ENCODE peak calls at places on chromosomes 16 and 17, in seven cellular contexts. One of them, this sample, is unnamed.

GRCh38 chr16:138049-138417 is 440 bp downstream of the NPRL3 start:
- DNase-seq in NCI-H1417: peak
- DNase-seq in GF-D8: no peak
- DNase-seq in hepatocyte: peak
- DNase-seq in GM13977: peak
- DNase-seq in trophoblast cell: peak
- DNase-seq in DMS79 treated with DMSO at 0.1 percent for 48 hours: peak
- DNase-seq in this sample: no peak

GRCh38 chr17:61410555-61411089 is 11.0 kb downstream of the TBX2 start:
- DNase-seq in NCI-H1417: no peak
- DNase-seq in GF-D8: no peak
- DNase-seq in hepatocyte: peak
- DNase-seq in GM13977: peak
- DNase-seq in trophoblast cell: peak
- DNase-seq in DMS79 treated with DMSO at 0.1 percent for 48 hours: no peak
- DNase-seq in this sample: peak

GRCh38 chr16:11391576-11391975 is 46.3 kb downstream of the RMI2 start:
- DNase-seq in NCI-H1417: peak
- DNase-seq in GF-D8: no peak
- DNase-seq in hepatocyte: peak
- DNase-seq in GM13977: peak
- DNase-seq in trophoblast cell: peak
- DNase-seq in DMS79 treated with DMSO at 0.1 percent for 48 hours: peak
- DNase-seq in this sample: no peak

GRCh38 chr17:44348234-44348987 is 3.3 kb downstream of the GRN start:
- DNase-seq in NCI-H1417: no peak
- DNase-seq in GF-D8: peak
- DNase-seq in hepatocyte: no peak
- DNase-seq in GM13977: peak
- DNase-seq in trophoblast cell: peak
- DNase-seq in DMS79 treated with DMSO at 0.1 percent for 48 hours: no peak
- DNase-seq in this sample: no peak

GRCh38 chr17:59001158-59001814 is 105.4 kb downstream of the TRIM37 start:
- DNase-seq in NCI-H1417: no peak
- DNase-seq in GF-D8: peak
- DNase-seq in hepatocyte: peak
- DNase-seq in GM13977: peak
- DNase-seq in trophoblast cell: peak
- DNase-seq in DMS79 treated with DMSO at 0.1 percent for 48 hours: no peak
- DNase-seq in this sample: peak

GRCh38 chr16:47072158-47072557 is 71.6 kb downstream of the NETO2 start:
- DNase-seq in NCI-H1417: no peak
- DNase-seq in GF-D8: no peak
- DNase-seq in hepatocyte: no peak
- DNase-seq in GM13977: no peak
- DNase-seq in trophoblast cell: no peak
- DNase-seq in DMS79 treated with DMSO at 0.1 percent for 48 hours: no peak
- DNase-seq in this sample: no peak

GRCh38 chr16:86444274-86445060 is 65.9 kb upstream of the FOXF1 start:
- DNase-seq in NCI-H1417: no peak
- DNase-seq in GF-D8: no peak
- DNase-seq in hepatocyte: peak
- DNase-seq in GM13977: no peak
- DNase-seq in trophoblast cell: no peak
- DNase-seq in DMS79 treated with DMSO at 0.1 percent for 48 hours: no peak
- DNase-seq in this sample: no peak

GRCh38 chr17:28871056-28871579 is 16.3 kb downstream of the ERAL1 start:
- DNase-seq in NCI-H1417: no peak
- DNase-seq in GF-D8: no peak
- DNase-seq in hepatocyte: no peak
- DNase-seq in GM13977: peak
- DNase-seq in trophoblast cell: no peak
- DNase-seq in DMS79 treated with DMSO at 0.1 percent for 48 hours: no peak
- DNase-seq in this sample: no peak

GRCh38 chr17:48600244-48601098 is 4.3 kb downstream of the HOXB6 start:
- DNase-seq in NCI-H1417: no peak
- DNase-seq in GF-D8: no peak
- DNase-seq in hepatocyte: peak
- DNase-seq in GM13977: no peak
- DNase-seq in trophoblast cell: no peak
- DNase-seq in DMS79 treated with DMSO at 0.1 percent for 48 hours: no peak
- DNase-seq in this sample: no peak

GRCh38 chr16:47854737-47855136 is 301.1 kb downstream of the ABCC12 start:
- DNase-seq in NCI-H1417: no peak
- DNase-seq in GF-D8: no peak
- DNase-seq in hepatocyte: no peak
- DNase-seq in GM13977: no peak
- DNase-seq in trophoblast cell: no peak
- DNase-seq in DMS79 treated with DMSO at 0.1 percent for 48 hours: no peak
- DNase-seq in this sample: no peak

GRCh38 chr16:68445458-68445857 is 2.9 kb downstream of the SMPD3 start:
- DNase-seq in NCI-H1417: peak
- DNase-seq in GF-D8: peak
- DNase-seq in hepatocyte: no peak
- DNase-seq in GM13977: peak
- DNase-seq in trophoblast cell: peak
- DNase-seq in DMS79 treated with DMSO at 0.1 percent for 48 hours: peak
- DNase-seq in this sample: peak

GRCh38 chr16:58488531-58488930 is 11.4 kb upstream of the NDRG4 start:
- DNase-seq in NCI-H1417: no peak
- DNase-seq in GF-D8: no peak
- DNase-seq in hepatocyte: no peak
- DNase-seq in GM13977: no peak
- DNase-seq in trophoblast cell: no peak
- DNase-seq in DMS79 treated with DMSO at 0.1 percent for 48 hours: no peak
- DNase-seq in this sample: no peak

GRCh38 chr16:13767215-13767614 is 152.7 kb upstream of the ERCC4 start:
- DNase-seq in NCI-H1417: no peak
- DNase-seq in GF-D8: no peak
- DNase-seq in hepatocyte: peak
- DNase-seq in GM13977: no peak
- DNase-seq in trophoblast cell: no peak
- DNase-seq in DMS79 treated with DMSO at 0.1 percent for 48 hours: peak
- DNase-seq in this sample: no peak

GRCh38 chr17:7043544-7044268 is at the start of gene SLC16A11:
- DNase-seq in NCI-H1417: peak
- DNase-seq in GF-D8: no peak
- DNase-seq in hepatocyte: peak
- DNase-seq in GM13977: peak
- DNase-seq in trophoblast cell: no peak
- DNase-seq in DMS79 treated with DMSO at 0.1 percent for 48 hours: peak
- DNase-seq in this sample: no peak

GRCh38 chr17:64007838-64008282 is 9.7 kb downstream of the PRR29 start:
- DNase-seq in NCI-H1417: no peak
- DNase-seq in GF-D8: no peak
- DNase-seq in hepatocyte: no peak
- DNase-seq in GM13977: no peak
- DNase-seq in trophoblast cell: no peak
- DNase-seq in DMS79 treated with DMSO at 0.1 percent for 48 hours: no peak
- DNase-seq in this sample: no peak

GRCh38 chr17:73430165-73430680 is 118.4 kb upstream of the CDC42EP4 start:
- DNase-seq in NCI-H1417: peak
- DNase-seq in GF-D8: no peak
- DNase-seq in hepatocyte: no peak
- DNase-seq in GM13977: no peak
- DNase-seq in trophoblast cell: no peak
- DNase-seq in DMS79 treated with DMSO at 0.1 percent for 48 hours: no peak
- DNase-seq in this sample: no peak

GRCh38 chr16:87368029-87368765 is 15.4 kb downstream of the FBXO31 start:
- DNase-seq in NCI-H1417: no peak
- DNase-seq in GF-D8: no peak
- DNase-seq in hepatocyte: no peak
- DNase-seq in GM13977: no peak
- DNase-seq in trophoblast cell: no peak
- DNase-seq in DMS79 treated with DMSO at 0.1 percent for 48 hours: no peak
- DNase-seq in this sample: no peak

GRCh38 chr17:19364699-19365498 is 2.4 kb upstream of the B9D1 start:
- DNase-seq in NCI-H1417: no peak
- DNase-seq in GF-D8: no peak
- DNase-seq in hepatocyte: no peak
- DNase-seq in GM13977: no peak
- DNase-seq in trophoblast cell: no peak
- DNase-seq in DMS79 treated with DMSO at 0.1 percent for 48 hours: no peak
- DNase-seq in this sample: no peak

GRCh38 chr16:521381-522210 is 5.9 kb upstream of the CAPN15 start:
- DNase-seq in NCI-H1417: no peak
- DNase-seq in GF-D8: no peak
- DNase-seq in hepatocyte: no peak
- DNase-seq in GM13977: no peak
- DNase-seq in trophoblast cell: no peak
- DNase-seq in DMS79 treated with DMSO at 0.1 percent for 48 hours: no peak
- DNase-seq in this sample: no peak

GRCh38 chr16:49622421-49623402 is 233.2 kb downstream of the ZNF423 start:
- DNase-seq in NCI-H1417: no peak
- DNase-seq in GF-D8: no peak
- DNase-seq in hepatocyte: no peak
- DNase-seq in GM13977: no peak
- DNase-seq in trophoblast cell: no peak
- DNase-seq in DMS79 treated with DMSO at 0.1 percent for 48 hours: no peak
- DNase-seq in this sample: no peak

GRCh38 chr16:79210629-79211028 is 389.9 kb downstream of the MAF start:
- DNase-seq in NCI-H1417: no peak
- DNase-seq in GF-D8: no peak
- DNase-seq in hepatocyte: no peak
- DNase-seq in GM13977: no peak
- DNase-seq in trophoblast cell: no peak
- DNase-seq in DMS79 treated with DMSO at 0.1 percent for 48 hours: no peak
- DNase-seq in this sample: no peak

GRCh38 chr16:48524348-48525200 is 85.4 kb downstream of the N4BP1 start:
- DNase-seq in NCI-H1417: no peak
- DNase-seq in GF-D8: no peak
- DNase-seq in hepatocyte: peak
- DNase-seq in GM13977: no peak
- DNase-seq in trophoblast cell: peak
- DNase-seq in DMS79 treated with DMSO at 0.1 percent for 48 hours: no peak
- DNase-seq in this sample: no peak

GRCh38 chr17:77442976-77443742 is 302.4 kb downstream of the SEC14L1 start:
- DNase-seq in NCI-H1417: no peak
- DNase-seq in GF-D8: no peak
- DNase-seq in hepatocyte: no peak
- DNase-seq in GM13977: no peak
- DNase-seq in trophoblast cell: no peak
- DNase-seq in DMS79 treated with DMSO at 0.1 percent for 48 hours: no peak
- DNase-seq in this sample: no peak

GRCh38 chr16:77556203-77556602 is 121.4 kb upstream of the ADAMTS18 start:
- DNase-seq in NCI-H1417: no peak
- DNase-seq in GF-D8: no peak
- DNase-seq in hepatocyte: no peak
- DNase-seq in GM13977: no peak
- DNase-seq in trophoblast cell: peak
- DNase-seq in DMS79 treated with DMSO at 0.1 percent for 48 hours: no peak
- DNase-seq in this sample: no peak

GRCh38 chr17:54919456-54919855 is 18.8 kb downstream of the TOM1L1 start:
- DNase-seq in NCI-H1417: no peak
- DNase-seq in GF-D8: no peak
- DNase-seq in hepatocyte: no peak
- DNase-seq in GM13977: no peak
- DNase-seq in trophoblast cell: no peak
- DNase-seq in DMS79 treated with DMSO at 0.1 percent for 48 hours: peak
- DNase-seq in this sample: no peak

GRCh38 chr16:21638573-21638975 is 13.8 kb downstream of the IGSF6 start:
- DNase-seq in NCI-H1417: no peak
- DNase-seq in GF-D8: no peak
- DNase-seq in hepatocyte: no peak
- DNase-seq in GM13977: peak
- DNase-seq in trophoblast cell: no peak
- DNase-seq in DMS79 treated with DMSO at 0.1 percent for 48 hours: no peak
- DNase-seq in this sample: no peak

GRCh38 chr16:23679274-23679985 is 741 bp downstream of the PLK1 start:
- DNase-seq in NCI-H1417: peak
- DNase-seq in GF-D8: peak
- DNase-seq in hepatocyte: peak
- DNase-seq in GM13977: peak
- DNase-seq in trophoblast cell: peak
- DNase-seq in DMS79 treated with DMSO at 0.1 percent for 48 hours: peak
- DNase-seq in this sample: peak

GRCh38 chr17:50114849-50115357 is 15.1 kb downstream of the SAMD14 start:
- DNase-seq in NCI-H1417: peak
- DNase-seq in GF-D8: peak
- DNase-seq in hepatocyte: peak
- DNase-seq in GM13977: peak
- DNase-seq in trophoblast cell: peak
- DNase-seq in DMS79 treated with DMSO at 0.1 percent for 48 hours: no peak
- DNase-seq in this sample: peak